ENCODE peak calls at places on chromosomes 1 and 21, in seven cellular contexts. B is globus pallidus, U is DMS53, A is HT1080, M is astrocyte of the spinal cord, Q is Daoy, P is MCF 10A. X is an unnamed sample.

GRCh38 chr1:3581296-3581695 is 30.0 kb downstream of the MEGF6 start:
- DNase-seq in B (no peak), U (no peak), A (no peak), M (no peak), Q (no peak), P (no peak), X (no peak)

GRCh38 chr1:241423541-241424479 is 66.8 kb upstream of the RGS7 start:
- DNase-seq in B (peak; percentile 14), U (peak; percentile 82), A (no peak), M (peak; percentile 33), Q (peak; percentile 55), P (no peak), X (no peak)

GRCh38 chr1:162905759-162906158 is 44.8 kb upstream of the CCDC190 start:
- DNase-seq in B (no peak), U (peak; percentile 94), A (peak; percentile 82), M (peak; percentile 89), Q (peak; percentile 77), P (peak; percentile 78), X (no peak)

GRCh38 chr1:43885311-43885801 is 48.2 kb upstream of the ARTN start:
- DNase-seq in B (no peak), U (no peak), A (no peak), M (no peak), Q (no peak), P (peak; percentile 29), X (no peak)

GRCh38 chr1:233341117-233341516 is 13.6 kb downstream of the MAP3K21 start:
- DNase-seq in B (no peak), U (no peak), A (no peak), M (no peak), Q (no peak), P (peak; percentile 50), X (no peak)

GRCh38 chr21:33981341-33982101 is 65.9 kb upstream of the ATP5PO start:
- DNase-seq in B (no peak), U (no peak), A (no peak), M (no peak), Q (no peak), P (no peak), X (no peak)

GRCh38 chr1:53469373-53469772 is 10.2 kb downstream of the DMRTB1 start:
- DNase-seq in B (no peak), U (no peak), A (no peak), M (no peak), Q (no peak), P (no peak), X (no peak)

GRCh38 chr1:164446020-164446419 is 113.0 kb upstream of the PBX1 start:
- DNase-seq in B (no peak), U (no peak), A (no peak), M (no peak), Q (no peak), P (no peak), X (no peak)